ENCODE peak calls at places on chromosomes 3 and 15, in seven cellular contexts. C is spleen, U is right lobe of liver, O is uterus, R is body of pancreas, Z is esophagus squamous epithelium, Y is ovary. F is an unnamed sample.
A peak's percentile ranks its signal among the peaks of the same experiment; 100 is the strongest.

GRCh38 chr15:41263891-41264351 is 32.9 kb downstream of the CHP1 start:
- DNase-seq in C (no peak), Z (no peak), U (no peak), R (no peak), Y (no peak), O (no peak), F (no peak)

GRCh38 chr3:33047842-33048834 is 48.8 kb downstream of the GLB1 start:
- DNase-seq in R (no peak), O (no peak), Z (no peak), U (no peak), C (no peak), Y (no peak), F (no peak)

GRCh38 chr3:80771085-80771484 is 990.4 kb downstream of the GBE1 start:
- DNase-seq in O (no peak), Z (no peak), R (peak; percentile 51), Y (no peak), C (no peak), U (no peak), F (no peak)

GRCh38 chr15:73924258-73924921 is 1.9 kb upstream of the LOXL1 start:
- DNase-seq in U (no peak), C (peak; percentile 71), R (no peak), O (peak; percentile 58), Y (peak; percentile 56), Z (no peak), F (no peak)

GRCh38 chr3:119315600-119316312 is 21.6 kb downstream of the ARHGAP31 start:
- DNase-seq in U (no peak), Z (no peak), O (no peak), R (no peak), Y (no peak), C (no peak), F (no peak)

GRCh38 chr3:148756306-148756705 is 58.6 kb downstream of the AGTR1 start:
- DNase-seq in Z (no peak), U (no peak), C (no peak), O (no peak), Y (no peak), R (no peak), F (no peak)

GRCh38 chr15:52005748-52006701 is 13.0 kb upstream of the MAPK6 start:
- DNase-seq in C (no peak), U (no peak), Y (no peak), R (no peak), O (no peak), Z (no peak), F (no peak)

GRCh38 chr15:98823012-98823458 is 174.7 kb downstream of the IGF1R start:
- DNase-seq in C (no peak), Y (no peak), Z (no peak), U (no peak), R (no peak), O (no peak), F (no peak)

GRCh38 chr3:73498764-73499622 is 125.7 kb downstream of the PDZRN3 start:
- DNase-seq in O (no peak), Z (no peak), Y (no peak), U (no peak), R (no peak), C (no peak), F (no peak)

GRCh38 chr15:95624100-95624499 is 706.4 kb upstream of the NR2F2 start:
- DNase-seq in Y (no peak), R (no peak), U (no peak), Z (no peak), C (no peak), O (no peak), F (no peak)

DNA sequence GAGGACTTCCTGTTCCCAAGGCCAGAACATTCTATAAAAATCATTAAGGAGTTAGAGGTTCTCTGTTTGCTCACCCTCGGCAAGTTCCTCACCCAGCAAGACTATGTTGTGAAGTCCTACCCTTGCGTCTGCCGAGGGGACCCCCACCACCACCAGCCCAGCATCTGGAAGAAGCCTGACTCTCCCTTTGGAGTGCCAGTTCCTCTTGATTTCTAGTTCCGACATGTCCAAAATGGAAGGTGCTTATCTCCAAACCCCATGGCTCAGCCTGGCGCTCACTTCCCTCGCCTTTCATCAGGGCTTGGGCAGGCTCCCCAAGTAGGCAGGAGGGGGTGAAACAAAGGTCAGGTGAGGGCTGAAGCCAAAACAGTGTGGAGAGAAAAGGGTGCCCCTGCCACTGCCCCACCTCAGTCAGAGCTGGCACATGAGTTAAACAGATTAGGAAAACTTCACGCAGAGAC is 41.1 kb downstream of the BHLHE40 start:
- DNase-seq in Z (no peak), Y (no peak), R (no peak), U (no peak), O (no peak), C (peak; percentile 47), F (no peak)
- H3K4me1 ChIP-seq in Z (peaks cover 32% of the 10 kb centered on the region), Y (no peaks in the 10 kb centered on the region), R (peaks cover 36% of the 10 kb centered on the region), U (no peaks in the 10 kb centered on the region), O (no peaks in the 10 kb centered on the region), C (peaks cover 50% of the 10 kb centered on the region), F (peaks cover 14% of the 10 kb centered on the region)

DNA sequence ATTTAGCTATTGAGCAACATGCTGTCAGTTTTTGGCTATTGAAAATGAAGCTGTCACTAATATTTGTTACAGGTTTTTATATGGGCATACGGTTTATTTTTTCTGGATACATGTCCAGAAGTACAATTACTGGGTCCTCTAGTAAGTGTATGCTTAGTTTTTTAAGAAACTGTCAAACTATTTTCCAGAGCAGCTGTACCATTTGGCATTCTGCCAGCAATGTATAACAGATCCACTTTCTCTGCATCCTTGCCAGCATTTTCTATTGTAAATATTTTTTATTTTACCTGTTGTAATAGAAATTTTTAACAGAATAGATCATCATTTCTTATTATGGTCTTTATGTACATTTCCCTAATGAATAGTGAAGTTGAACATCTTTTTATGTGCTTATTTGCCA is 658.8 kb downstream of the EDEM1 start:
- DNase-seq in U (no peak), O (no peak), C (no peak), Z (no peak), R (no peak), Y (no peak), F (no peak)
- TF ChIP-seq POLR2A in U (no peak), O (no peak), C (no peak), Z (no peak), R (no peak), Y (no peak), F (no peak)

DNA sequence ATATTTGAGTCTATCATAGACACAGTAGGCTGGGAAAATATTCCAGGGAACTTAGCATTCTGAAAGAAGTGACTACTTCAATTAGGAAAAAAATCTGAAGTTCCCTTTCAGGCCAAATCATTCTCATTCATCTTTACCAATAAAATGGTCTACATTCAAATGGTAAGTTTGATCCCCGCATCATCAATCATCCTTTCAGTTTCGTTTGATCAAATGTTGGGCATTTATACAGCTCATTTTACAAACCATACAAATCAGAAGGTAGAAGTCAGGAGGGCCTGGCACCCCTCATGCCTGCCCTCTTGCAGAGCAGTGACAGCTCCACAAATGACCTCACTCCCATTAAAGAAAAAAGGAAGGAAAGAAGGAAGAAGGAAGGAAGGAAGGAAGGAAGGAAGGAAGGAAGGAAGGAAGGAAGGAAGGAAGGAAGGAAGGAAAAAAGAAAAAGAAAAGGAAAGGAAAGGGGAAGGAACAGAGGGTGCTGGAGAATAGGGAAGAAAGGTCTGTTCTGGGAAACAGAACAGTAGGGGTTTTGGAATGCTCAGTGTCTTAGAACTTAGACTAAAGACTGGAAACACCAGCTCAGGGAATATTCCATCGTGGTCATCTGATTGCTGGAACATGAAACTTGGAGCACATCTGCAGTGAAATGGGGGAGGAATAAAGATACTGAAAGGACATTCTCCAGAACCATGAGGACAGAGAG is 86.1 kb downstream of the XXYLT1 start:
- DNase-seq in R (no peak), O (no peak), Z (no peak), Y (no peak), C (no peak), U (no peak), F (no peak)
- H3K4me1 ChIP-seq in R (no peaks in the 10 kb centered on the region), O (peaks cover 6% of the 10 kb centered on the region), Z (peaks cover 58% of the 10 kb centered on the region), Y (peaks cover 13% of the 10 kb centered on the region), C (peaks cover 49% of the 10 kb centered on the region), U (no peaks in the 10 kb centered on the region), F (peaks cover 51% of the 10 kb centered on the region)

DNA sequence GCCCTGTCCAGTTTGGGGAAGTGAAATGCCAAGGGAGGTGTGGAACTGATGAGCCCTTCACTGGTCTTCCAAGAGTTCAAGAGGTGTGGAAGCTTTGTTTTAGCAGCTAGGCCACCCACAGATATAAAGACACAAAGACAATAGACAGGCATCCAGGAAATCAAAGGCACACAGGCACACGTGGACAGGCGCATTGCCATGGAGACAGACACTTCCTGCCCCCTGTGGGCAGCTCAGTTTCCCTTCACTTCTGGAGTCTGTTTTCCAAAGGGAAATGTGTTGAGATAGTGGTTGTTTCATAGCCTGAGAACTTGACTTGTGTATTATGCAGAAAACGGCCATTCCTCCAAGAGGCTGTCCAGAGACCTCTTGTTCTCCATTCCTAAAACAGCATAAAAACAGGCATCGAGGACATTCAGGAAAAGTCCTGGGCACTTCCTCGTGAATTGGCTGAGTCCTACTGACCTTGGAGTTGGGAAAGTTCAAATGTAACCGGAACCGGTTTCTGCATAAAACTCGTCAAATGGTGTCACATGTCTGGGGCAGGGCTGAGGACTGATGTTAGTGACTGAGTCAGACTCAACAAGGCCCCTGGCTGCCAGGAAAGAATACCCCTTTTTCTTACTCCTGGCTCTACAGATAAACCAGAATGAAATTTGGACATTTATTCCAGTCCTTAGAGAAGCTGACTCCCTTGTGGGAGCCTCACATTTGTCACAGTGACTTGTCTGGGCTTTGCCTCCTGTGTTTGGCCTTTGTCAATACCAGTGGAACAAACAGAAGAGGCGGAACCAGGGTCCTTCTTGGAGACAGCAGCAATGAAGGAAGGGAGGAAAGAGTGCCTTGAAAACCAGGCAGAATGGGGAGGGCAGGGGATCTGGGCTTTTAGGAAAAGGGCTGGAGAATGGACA is 1.3 kb downstream of the ALPK3 start:
- DNase-seq in R (peak; percentile 72), U (peak; percentile 53), O (no peak), Z (no peak), C (peak; percentile 36), Y (no peak), F (no peak)
- TF ChIP-seq POLR2A in R (peak; percentile 26), U (peak; percentile 24), O (no peak), Z (no peak), C (no peak), Y (no peak), F (no peak)

DNA sequence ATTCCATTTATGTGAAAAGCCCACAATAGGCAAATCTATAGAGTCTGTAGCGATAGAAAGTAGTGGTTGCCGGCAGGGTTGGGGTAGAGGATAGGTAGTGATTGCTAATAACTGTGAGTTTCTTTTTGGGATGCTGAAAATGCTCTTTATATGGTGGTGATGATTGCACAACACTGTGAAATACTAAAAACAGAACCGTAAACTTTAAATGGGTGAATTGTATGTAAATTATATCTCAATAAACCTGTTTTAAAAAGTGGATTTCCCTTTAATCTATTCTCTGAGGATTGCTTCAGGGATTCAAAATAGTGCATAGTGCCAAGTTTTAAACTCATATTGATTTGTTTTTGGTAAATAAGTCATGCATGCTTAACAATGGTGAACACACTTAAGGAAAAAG is 140.2 kb downstream of the LPP start:
- DNase-seq in Z (no peak), O (no peak), U (no peak), R (no peak), C (no peak), Y (no peak), F (no peak)
- H3K4me1 ChIP-seq in Z (peaks cover 26% of the 10 kb centered on the region), O (peaks cover 24% of the 10 kb centered on the region), U (peaks cover 77% of the 10 kb centered on the region), R (peaks cover 67% of the 10 kb centered on the region), C (peaks cover 99% of the 10 kb centered on the region), Y (peaks cover 26% of the 10 kb centered on the region), F (peaks cover 38% of the 10 kb centered on the region)

F was measured in stomach.